ENCODE peak calls at places on chromosomes 3 and 15, in ten cellular contexts. V is tibial nerve, A is HCT116, P is NB4, E is ovary, R is esophagus squamous epithelium, H is gastrocnemius medialis, M is K562, D is IMR-90, U is A549. Y is an unnamed sample.

GRCh38 chr3:42868841-42869240 is 6.8 kb downstream of the CYP8B1 start:
- DNase-seq in V (no peak), A (no peak), P (no peak), E (no peak), R (no peak), H (no peak), M (no peak), D (no peak), U (no peak), Y (no peak)

GRCh38 chr15:94246016-94246415 is 14.7 kb downstream of the MCTP2 start:
- DNase-seq in V (no peak), A (no peak), P (no peak), E (no peak), R (no peak), H (no peak), M (no peak), D (no peak), U (no peak), Y (no peak)

GRCh38 chr3:172607305-172608121 is 84.3 kb upstream of the TNFSF10 start:
- DNase-seq in V (no peak), A (no peak), P (no peak), E (no peak), R (no peak), H (no peak), M (no peak), D (peak), U (no peak), Y (no peak)

GRCh38 chr15:24659622-24660021 is 16.0 kb upstream of the NPAP1 start:
- DNase-seq in V (no peak), A (no peak), P (peak), E (no peak), R (no peak), H (no peak), M (no peak), D (no peak), U (no peak), Y (no peak)

GRCh38 chr15:91223902-91224301 is 123.8 kb downstream of the SV2B start:
- DNase-seq in V (no peak), A (no peak), P (no peak), E (no peak), R (no peak), H (no peak), M (no peak), D (no peak), U (no peak), Y (no peak)

GRCh38 chr3:172266103-172266502 is 182.2 kb downstream of the GHSR start:
- DNase-seq in V (no peak), A (no peak), P (no peak), E (no peak), R (no peak), H (no peak), M (no peak), D (no peak), U (no peak), Y (no peak)

GRCh38 chr3:8311321-8311720 is 190.3 kb upstream of the LMCD1 start:
- DNase-seq in V (no peak), A (no peak), P (no peak), E (no peak), R (no peak), H (no peak), M (no peak), D (no peak), U (no peak), Y (no peak)

GRCh38 chr3:10459954-10460754 is 45.2 kb downstream of the ATP2B2 start:
- DNase-seq in V (no peak), A (peak), P (peak), E (no peak), R (no peak), H (peak), M (peak), D (peak), U (peak), Y (no peak)

GRCh38 chr3:179794355-179794754 is 141.5 kb downstream of the USP13 start:
- DNase-seq in V (no peak), A (no peak), P (no peak), E (no peak), R (no peak), H (peak), M (no peak), D (no peak), U (no peak), Y (no peak)

GRCh38 chr3:179348325-179349013 is 960 bp downstream of the MFN1 start:
- DNase-seq in V (no peak), A (no peak), P (peak), E (no peak), R (no peak), H (no peak), M (peak), D (no peak), U (no peak), Y (no peak)

GRCh38 chr3:157082305-157082981 is 77.5 kb downstream of the CCNL1 start:
- DNase-seq in V (no peak), A (peak), P (no peak), E (no peak), R (no peak), H (peak), M (no peak), D (peak), U (no peak), Y (no peak)

GRCh38 chr15:87572381-87572780 is 684.2 kb downstream of the NTRK3 start:
- DNase-seq in V (no peak), A (no peak), P (no peak), E (no peak), R (no peak), H (no peak), M (no peak), D (no peak), U (no peak), Y (no peak)

GRCh38 chr3:56801151-56801596 is 575 bp downstream of the ARHGEF3 start:
- DNase-seq in V (no peak), A (no peak), P (no peak), E (peak), R (no peak), H (peak), M (no peak), D (no peak), U (no peak), Y (no peak)

GRCh38 chr15:34708422-34708821 is 46.4 kb downstream of the GJD2 start:
- DNase-seq in V (no peak), A (peak), P (peak), E (no peak), R (no peak), H (no peak), M (peak), D (peak), U (peak), Y (no peak)

GRCh38 chr3:155869664-155870063 is 786 bp upstream of the GMPS start:
- DNase-seq in V (no peak), A (no peak), P (no peak), E (no peak), R (no peak), H (no peak), M (no peak), D (no peak), U (no peak), Y (no peak)

GRCh38 chr15:72858205-72858604 is 74.6 kb upstream of the ADPGK start:
- DNase-seq in V (no peak), A (no peak), P (no peak), E (no peak), R (no peak), H (no peak), M (no peak), D (no peak), U (no peak), Y (no peak)

GRCh38 chr3:138254199-138254598 is 67.1 kb downstream of the ARMC8 start:
- DNase-seq in V (no peak), A (no peak), P (no peak), E (no peak), R (no peak), H (no peak), M (no peak), D (no peak), U (no peak), Y (no peak)

GRCh38 chr15:67923647-67923971 is 83.8 kb upstream of the RNU6-1 start:
- DNase-seq in V (no peak), A (no peak), P (no peak), E (no peak), R (no peak), H (peak), M (no peak), D (peak), U (no peak), Y (no peak)

GRCh38 chr3:119034256-119035013 is at the start of gene IGSF11:
- DNase-seq in V (peak), A (no peak), P (peak), E (peak), R (no peak), H (peak), M (peak), D (peak), U (peak), Y (no peak)

GRCh38 chr3:141553055-141553454 is 66.2 kb downstream of the RASA2 start:
- DNase-seq in V (no peak), A (no peak), P (no peak), E (no peak), R (no peak), H (no peak), M (no peak), D (no peak), U (no peak), Y (no peak)
- TF ChIP-seq POLR2A in V (no peak), A (no peak), P (no peak), E (no peak), R (no peak), H (no peak), M (no peak), D (no peak), U (no peak), Y (no peak)

GRCh38 chr3:126704494-126705214 is 614 bp downstream of the CHCHD6 start:
- DNase-seq in V (no peak), A (no peak), P (no peak), E (no peak), R (no peak), H (no peak), M (no peak), D (no peak), U (no peak), Y (no peak)

GRCh38 chr3:126699011-126699410 is 5.0 kb upstream of the CHCHD6 start:
- DNase-seq in V (no peak), A (no peak), P (no peak), E (no peak), R (no peak), H (no peak), M (no peak), D (no peak), U (no peak), Y (no peak)

GRCh38 chr3:126706631-126707030 is 2.6 kb downstream of the CHCHD6 start:
- DNase-seq in V (no peak), A (no peak), P (no peak), E (no peak), R (no peak), H (no peak), M (no peak), D (no peak), U (no peak), Y (no peak)

DNA sequence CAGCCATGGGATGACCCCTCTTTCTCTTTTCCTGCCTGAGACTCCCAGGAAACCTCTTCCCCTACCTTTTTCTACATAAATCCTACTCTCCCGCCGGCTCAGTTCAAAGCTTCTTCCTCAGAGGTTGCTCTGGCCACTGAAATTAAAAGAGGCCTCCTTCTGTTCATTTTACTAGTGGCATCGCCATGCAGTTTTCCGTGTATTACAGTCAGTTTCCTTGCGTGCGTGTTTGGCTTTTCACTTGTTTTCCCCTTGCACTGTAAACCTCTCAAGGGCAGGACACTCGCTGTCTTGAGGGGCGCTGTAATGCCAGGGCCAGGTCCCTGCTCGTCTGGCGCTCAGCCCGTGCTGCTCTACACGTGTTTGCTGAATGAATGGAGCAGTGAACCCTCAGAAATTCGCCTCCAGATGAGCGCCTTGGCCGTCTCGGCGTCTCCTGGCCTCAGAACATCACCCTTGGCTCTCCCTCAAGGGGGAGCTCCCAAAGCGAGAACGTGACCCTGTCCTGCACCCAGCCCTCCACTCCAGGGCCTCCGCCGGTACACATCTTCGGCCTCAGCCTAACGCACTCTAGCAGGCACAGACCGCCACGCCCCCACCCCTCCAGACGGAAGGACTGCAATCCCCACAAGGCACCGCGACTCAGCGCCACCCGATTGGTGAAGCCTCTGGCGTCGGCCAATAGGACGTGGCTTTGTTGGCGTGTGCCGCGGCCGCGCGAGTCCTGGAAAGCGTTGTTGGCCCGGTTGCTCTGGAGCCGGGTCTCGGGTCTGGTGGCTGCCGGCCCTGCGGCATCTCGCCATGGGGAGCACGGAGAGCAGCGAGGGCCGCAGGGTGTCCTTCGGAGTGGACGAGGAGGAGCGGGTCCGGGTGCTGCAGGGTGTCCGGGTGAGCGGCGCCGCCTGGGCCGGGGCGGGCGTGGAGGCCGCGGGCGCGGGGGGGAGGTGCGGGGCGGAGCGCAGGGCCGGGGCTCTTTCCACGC is at the start of gene CHCHD6:
- DNase-seq in V (peak), A (peak), P (peak), E (peak), R (peak), H (peak), M (peak), D (peak), U (peak), Y (peak)
- TF ChIP-seq POLR2A in V (no peak), A (no peak), P (peak), E (peak), R (no peak), H (no peak), M (no peak), D (no peak), U (peak), Y (no peak)

GRCh38 chr15:101258238-101259144 is 6.6 kb upstream of the CHSY1 start:
- DNase-seq in V (no peak), A (peak), P (peak), E (peak), R (no peak), H (peak), M (peak), D (peak), U (peak), Y (no peak)

GRCh38 chr15:101254157-101255065 is 2.6 kb upstream of the CHSY1 start:
- DNase-seq in V (no peak), A (no peak), P (no peak), E (no peak), R (no peak), H (no peak), M (no peak), D (no peak), U (no peak), Y (no peak)

GRCh38 chr15:101256756-101257155 is 4.9 kb upstream of the CHSY1 start:
- DNase-seq in V (no peak), A (no peak), P (peak), E (no peak), R (no peak), H (no peak), M (no peak), D (no peak), U (no peak), Y (no peak)

GRCh38 chr15:101255066-101255415 is 3.2 kb upstream of the CHSY1 start:
- DNase-seq in V (no peak), A (no peak), P (no peak), E (no peak), R (no peak), H (no peak), M (no peak), D (peak), U (no peak), Y (no peak)

DNA sequence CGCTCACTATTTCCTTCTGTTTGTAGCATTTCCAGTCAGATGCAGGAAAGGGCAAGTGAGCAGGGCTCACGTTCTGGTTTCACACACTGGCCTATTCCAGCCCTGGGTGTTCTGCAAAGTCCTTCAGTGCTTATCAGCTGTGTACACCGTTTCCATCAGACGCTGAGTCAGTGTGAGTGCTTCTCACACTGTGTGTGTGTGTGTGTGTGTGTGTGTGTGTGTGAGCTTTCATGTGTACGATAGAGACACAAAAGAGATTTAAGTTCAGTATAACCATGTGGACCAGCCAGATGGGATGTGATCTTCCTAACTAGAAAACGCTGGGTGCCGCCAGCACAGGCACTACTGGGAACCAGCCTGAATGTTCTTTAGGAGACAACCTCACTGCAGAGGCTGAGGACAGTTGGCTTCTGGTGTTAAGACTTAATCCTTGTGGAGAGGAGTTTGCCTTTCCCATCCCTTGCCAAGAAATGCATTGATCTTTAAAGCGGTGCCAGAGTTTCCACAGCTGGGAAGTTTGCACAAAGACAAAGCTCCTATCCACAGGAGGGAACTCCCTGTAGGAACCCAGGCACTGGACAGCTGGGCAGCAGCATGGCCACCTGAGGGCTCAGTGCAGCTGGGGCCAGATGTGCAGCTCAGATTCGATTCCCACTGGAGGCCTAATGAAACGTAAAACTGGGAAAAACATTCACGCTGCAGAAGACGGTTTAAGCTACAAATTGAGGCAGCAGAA is 3.9 kb upstream of the CHSY1 start:
- DNase-seq in V (no peak), A (no peak), P (no peak), E (peak), R (no peak), H (no peak), M (peak), D (peak), U (no peak), Y (no peak)
- TF ChIP-seq POLR2A in V (no peak), A (no peak), P (no peak), E (no peak), R (no peak), H (no peak), M (no peak), D (no peak), U (no peak), Y (no peak)

DNA sequence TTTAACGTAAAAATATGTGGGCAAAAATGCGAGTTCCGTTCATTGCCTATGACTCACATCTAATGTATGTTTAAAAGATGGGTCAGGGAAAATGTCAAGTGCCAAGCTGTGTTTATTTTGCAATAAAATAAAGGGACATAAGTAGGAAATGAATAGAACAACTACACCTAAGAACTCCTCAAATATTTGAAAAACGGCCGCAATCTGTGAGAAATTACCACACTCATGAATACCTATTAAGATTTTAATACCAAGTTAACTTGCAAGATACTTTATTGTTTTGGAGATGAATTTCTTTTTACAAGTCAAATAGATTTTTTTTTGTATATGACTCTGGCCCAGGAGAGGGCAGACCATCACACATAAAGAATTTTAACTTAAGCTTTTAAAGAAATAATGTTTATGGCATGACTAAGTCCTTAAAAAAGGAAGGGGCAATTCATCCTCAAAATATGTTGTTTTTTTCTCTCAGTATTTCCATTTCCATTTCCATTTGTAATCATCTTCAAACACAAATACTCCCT is 152.7 kb downstream of the SUCNR1 start:
- DNase-seq in V (no peak), A (peak), P (peak), E (no peak), R (no peak), H (no peak), M (no peak), D (peak), U (peak), Y (no peak)
- TF ChIP-seq POLR2A in V (no peak), A (no peak), P (no peak), E (no peak), R (no peak), H (no peak), M (no peak), D (no peak), U (no peak), Y (no peak)

GRCh38 chr3:134312873-134313838 is 61.1 kb downstream of the AMOTL2 start:
- DNase-seq in V (peak), A (no peak), P (no peak), E (peak), R (no peak), H (peak), M (peak), D (peak), U (no peak), Y (peak)
- TF ChIP-seq POLR2A in V (peak), A (peak), P (no peak), E (no peak), R (no peak), H (peak), M (no peak), D (peak), U (peak), Y (no peak)

GRCh38 chr15:63040509-63040908 is 2.0 kb upstream of the TPM1 start:
- DNase-seq in V (no peak), A (no peak), P (no peak), E (no peak), R (no peak), H (no peak), M (no peak), D (no peak), U (no peak), Y (no peak)

GRCh38 chr15:63039811-63040210 is 2.7 kb upstream of the TPM1 start:
- DNase-seq in V (no peak), A (no peak), P (no peak), E (no peak), R (no peak), H (no peak), M (no peak), D (no peak), U (no peak), Y (no peak)

GRCh38 chr15:63041402-63041977 is 1.1 kb upstream of the TPM1 start:
- DNase-seq in V (no peak), A (no peak), P (no peak), E (no peak), R (no peak), H (no peak), M (no peak), D (no peak), U (no peak), Y (no peak)

GRCh38 chr15:63041982-63042878 is at the start of gene TPM1:
- DNase-seq in V (peak), A (no peak), P (no peak), E (peak), R (no peak), H (peak), M (no peak), D (peak), U (peak), Y (peak)

DNA sequence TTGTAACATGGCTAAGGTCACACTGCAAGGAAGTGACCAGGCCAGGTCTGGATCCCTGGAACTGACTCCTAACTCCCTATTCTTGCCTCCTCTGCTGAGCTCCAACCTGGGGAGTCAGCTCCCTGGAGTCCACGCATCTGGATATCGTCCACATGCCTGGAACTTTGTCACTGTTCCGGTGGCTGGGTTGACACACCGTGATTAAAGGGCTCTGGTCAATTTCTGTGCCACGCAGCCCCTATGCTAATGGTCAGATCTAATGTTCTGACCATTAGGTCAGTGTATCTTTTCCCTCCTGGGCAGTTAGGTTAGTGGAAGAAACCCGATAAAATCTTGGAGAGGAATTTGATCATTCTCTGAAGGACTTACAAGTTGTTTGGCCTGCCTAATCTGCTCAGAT is 1.6 kb upstream of the TPM1 start:
- DNase-seq in V (no peak), A (no peak), P (no peak), E (no peak), R (no peak), H (no peak), M (no peak), D (no peak), U (no peak), Y (no peak)
- TF ChIP-seq POLR2A in V (no peak), A (no peak), P (no peak), E (no peak), R (no peak), H (no peak), M (no peak), D (no peak), U (no peak), Y (no peak)

Y was measured in suprapubic skin.